ENCODE peak calls at places on chromosomes 7 and 10, in eight cellular contexts. One of them, this sample, is unnamed.

GRCh38 chr10:104353325-104354048 is at the start of gene CFAP58:
- DNase-seq in germinal center: peak
- DNase-seq in frontal cortex: peak
- DNase-seq in NCI-H1694 treated with DMSO at 0.1 percent for 48 hours: peak
- DNase-seq in Panc1: peak
- DNase-seq in KBM-7: peak
- DNase-seq in Daoy: peak
- DNase-seq in pancreas: peak
- DNase-seq in this sample: no peak

GRCh38 chr10:96419351-96419750 is 60.5 kb upstream of the OPALIN start:
- DNase-seq in NCI-H1694 treated with DMSO at 0.1 percent for 48 hours: no peak
- DNase-seq in frontal cortex: no peak
- DNase-seq in KBM-7: no peak
- DNase-seq in Panc1: no peak
- DNase-seq in pancreas: no peak
- DNase-seq in germinal center: no peak
- DNase-seq in Daoy: no peak
- DNase-seq in this sample: no peak

GRCh38 chr7:80699030-80699638 is 60.7 kb downstream of the CD36 start:
- DNase-seq in KBM-7: peak
- DNase-seq in NCI-H1694 treated with DMSO at 0.1 percent for 48 hours: peak
- DNase-seq in Panc1: peak
- DNase-seq in Daoy: peak
- DNase-seq in pancreas: no peak
- DNase-seq in frontal cortex: peak
- DNase-seq in germinal center: no peak
- DNase-seq in this sample: no peak

GRCh38 chr10:9331583-9332008 is 1277.1 kb downstream of the GATA3 start:
- DNase-seq in germinal center: peak
- DNase-seq in Panc1: peak
- DNase-seq in pancreas: no peak
- DNase-seq in KBM-7: peak
- DNase-seq in NCI-H1694 treated with DMSO at 0.1 percent for 48 hours: peak
- DNase-seq in frontal cortex: peak
- DNase-seq in Daoy: peak
- DNase-seq in this sample: no peak

GRCh38 chr7:6478186-6478585 is 30.4 kb upstream of the DAGLB start:
- DNase-seq in NCI-H1694 treated with DMSO at 0.1 percent for 48 hours: no peak
- DNase-seq in Daoy: no peak
- DNase-seq in KBM-7: no peak
- DNase-seq in Panc1: no peak
- DNase-seq in germinal center: no peak
- DNase-seq in frontal cortex: no peak
- DNase-seq in pancreas: no peak
- DNase-seq in this sample: peak

GRCh38 chr7:74462707-74463100 is 9.0 kb downstream of the GTF2IRD1 start:
- DNase-seq in NCI-H1694 treated with DMSO at 0.1 percent for 48 hours: no peak
- DNase-seq in pancreas: no peak
- DNase-seq in frontal cortex: no peak
- DNase-seq in Daoy: no peak
- DNase-seq in KBM-7: no peak
- DNase-seq in Panc1: no peak
- DNase-seq in germinal center: no peak
- DNase-seq in this sample: no peak

GRCh38 chr10:35568483-35569015 is 36.6 kb upstream of the GJD4 start:
- DNase-seq in pancreas: no peak
- DNase-seq in NCI-H1694 treated with DMSO at 0.1 percent for 48 hours: no peak
- DNase-seq in KBM-7: no peak
- DNase-seq in germinal center: no peak
- DNase-seq in frontal cortex: no peak
- DNase-seq in Panc1: no peak
- DNase-seq in Daoy: no peak
- DNase-seq in this sample: no peak

GRCh38 chr7:54690892-54691291 is 68.1 kb downstream of the SEC61G start:
- DNase-seq in pancreas: no peak
- DNase-seq in Panc1: no peak
- DNase-seq in germinal center: no peak
- DNase-seq in Daoy: no peak
- DNase-seq in frontal cortex: no peak
- DNase-seq in NCI-H1694 treated with DMSO at 0.1 percent for 48 hours: no peak
- DNase-seq in KBM-7: no peak
- DNase-seq in this sample: no peak

GRCh38 chr10:120719333-120719732 is 131.8 kb upstream of the WDR11 start:
- DNase-seq in pancreas: no peak
- DNase-seq in KBM-7: no peak
- DNase-seq in germinal center: no peak
- DNase-seq in Daoy: no peak
- DNase-seq in Panc1: no peak
- DNase-seq in NCI-H1694 treated with DMSO at 0.1 percent for 48 hours: no peak
- DNase-seq in frontal cortex: no peak
- DNase-seq in this sample: no peak

GRCh38 chr10:57165671-57166070 is 804.6 kb upstream of the ZWINT start:
- DNase-seq in NCI-H1694 treated with DMSO at 0.1 percent for 48 hours: no peak
- DNase-seq in germinal center: no peak
- DNase-seq in Panc1: no peak
- DNase-seq in pancreas: no peak
- DNase-seq in frontal cortex: no peak
- DNase-seq in KBM-7: no peak
- DNase-seq in Daoy: no peak
- DNase-seq in this sample: no peak

GRCh38 chr7:20229652-20230500 is 12.7 kb upstream of the MACC1 start:
- DNase-seq in germinal center: no peak
- DNase-seq in Daoy: peak
- DNase-seq in frontal cortex: no peak
- DNase-seq in Panc1: no peak
- DNase-seq in KBM-7: peak
- DNase-seq in NCI-H1694 treated with DMSO at 0.1 percent for 48 hours: no peak
- DNase-seq in pancreas: no peak
- DNase-seq in this sample: no peak

GRCh38 chr7:138879356-138879755 is 81.4 kb upstream of the ATP6V0A4 start:
- DNase-seq in KBM-7: no peak
- DNase-seq in NCI-H1694 treated with DMSO at 0.1 percent for 48 hours: no peak
- DNase-seq in Daoy: no peak
- DNase-seq in Panc1: no peak
- DNase-seq in frontal cortex: no peak
- DNase-seq in germinal center: no peak
- DNase-seq in pancreas: no peak
- DNase-seq in this sample: no peak

GRCh38 chr7:96084880-96085551 is 236.9 kb downstream of the SLC25A13 start:
- DNase-seq in frontal cortex: no peak
- DNase-seq in Daoy: peak
- DNase-seq in Panc1: peak
- DNase-seq in pancreas: no peak
- DNase-seq in germinal center: no peak
- DNase-seq in NCI-H1694 treated with DMSO at 0.1 percent for 48 hours: no peak
- DNase-seq in KBM-7: no peak
- DNase-seq in this sample: no peak

GRCh38 chr10:102781921-102782542 is 38.3 kb downstream of the WBP1L start:
- DNase-seq in germinal center: no peak
- DNase-seq in NCI-H1694 treated with DMSO at 0.1 percent for 48 hours: no peak
- DNase-seq in pancreas: no peak
- DNase-seq in Panc1: no peak
- DNase-seq in Daoy: peak
- DNase-seq in frontal cortex: no peak
- DNase-seq in KBM-7: no peak
- DNase-seq in this sample: no peak

GRCh38 chr7:155374276-155375252 is 76.9 kb downstream of the INSIG1 start:
- DNase-seq in NCI-H1694 treated with DMSO at 0.1 percent for 48 hours: no peak
- DNase-seq in Daoy: no peak
- DNase-seq in KBM-7: no peak
- DNase-seq in germinal center: no peak
- DNase-seq in Panc1: no peak
- DNase-seq in pancreas: no peak
- DNase-seq in frontal cortex: no peak
- DNase-seq in this sample: peak

GRCh38 chr7:29826530-29826822 is 20.2 kb downstream of the WIPF3 start:
- DNase-seq in Daoy: no peak
- DNase-seq in frontal cortex: no peak
- DNase-seq in pancreas: no peak
- DNase-seq in NCI-H1694 treated with DMSO at 0.1 percent for 48 hours: no peak
- DNase-seq in germinal center: no peak
- DNase-seq in Panc1: no peak
- DNase-seq in KBM-7: no peak
- DNase-seq in this sample: no peak

GRCh38 chr7:134781171-134781570 is 1.7 kb downstream of the CALD1 start:
- DNase-seq in pancreas: no peak
- DNase-seq in frontal cortex: no peak
- DNase-seq in germinal center: no peak
- DNase-seq in NCI-H1694 treated with DMSO at 0.1 percent for 48 hours: no peak
- DNase-seq in Daoy: no peak
- DNase-seq in Panc1: no peak
- DNase-seq in KBM-7: no peak
- DNase-seq in this sample: no peak

GRCh38 chr10:106268000-106268399 is 896.5 kb downstream of the SORCS1 start:
- DNase-seq in NCI-H1694 treated with DMSO at 0.1 percent for 48 hours: no peak
- DNase-seq in frontal cortex: no peak
- DNase-seq in Panc1: no peak
- DNase-seq in germinal center: no peak
- DNase-seq in pancreas: no peak
- DNase-seq in KBM-7: no peak
- DNase-seq in Daoy: no peak
- DNase-seq in this sample: no peak

GRCh38 chr10:97151307-97151914 is 34.3 kb downstream of the SLIT1 start:
- DNase-seq in Daoy: no peak
- DNase-seq in frontal cortex: no peak
- DNase-seq in germinal center: no peak
- DNase-seq in NCI-H1694 treated with DMSO at 0.1 percent for 48 hours: no peak
- DNase-seq in KBM-7: no peak
- DNase-seq in pancreas: no peak
- DNase-seq in Panc1: no peak
- DNase-seq in this sample: no peak

GRCh38 chr7:131950758-131951157 is 394.3 kb upstream of the PODXL start:
- DNase-seq in Panc1: no peak
- DNase-seq in germinal center: no peak
- DNase-seq in pancreas: no peak
- DNase-seq in NCI-H1694 treated with DMSO at 0.1 percent for 48 hours: no peak
- DNase-seq in Daoy: no peak
- DNase-seq in frontal cortex: no peak
- DNase-seq in KBM-7: no peak
- DNase-seq in this sample: no peak

GRCh38 chr7:53350241-53350640 is 314.8 kb downstream of the POM121L12 start:
- DNase-seq in Daoy: no peak
- DNase-seq in Panc1: no peak
- DNase-seq in germinal center: no peak
- DNase-seq in NCI-H1694 treated with DMSO at 0.1 percent for 48 hours: peak
- DNase-seq in KBM-7: peak
- DNase-seq in frontal cortex: no peak
- DNase-seq in pancreas: no peak
- DNase-seq in this sample: no peak

GRCh38 chr10:19811517-19811916 is 4.7 kb upstream of the PLXDC2 start:
- DNase-seq in KBM-7: peak
- DNase-seq in pancreas: no peak
- DNase-seq in Panc1: no peak
- DNase-seq in NCI-H1694 treated with DMSO at 0.1 percent for 48 hours: no peak
- DNase-seq in frontal cortex: no peak
- DNase-seq in Daoy: no peak
- DNase-seq in germinal center: no peak
- DNase-seq in this sample: no peak

GRCh38 chr7:150370612-150371071 is 2.0 kb downstream of the REPIN1 start:
- DNase-seq in pancreas: no peak
- DNase-seq in frontal cortex: no peak
- DNase-seq in germinal center: no peak
- DNase-seq in NCI-H1694 treated with DMSO at 0.1 percent for 48 hours: no peak
- DNase-seq in KBM-7: no peak
- DNase-seq in Panc1: no peak
- DNase-seq in Daoy: no peak
- DNase-seq in this sample: no peak

GRCh38 chr10:72099054-72099921 is 10.9 kb upstream of the SPOCK2 start:
- DNase-seq in Panc1: no peak
- DNase-seq in KBM-7: no peak
- DNase-seq in frontal cortex: no peak
- DNase-seq in Daoy: no peak
- DNase-seq in germinal center: no peak
- DNase-seq in NCI-H1694 treated with DMSO at 0.1 percent for 48 hours: no peak
- DNase-seq in pancreas: no peak
- DNase-seq in this sample: no peak

GRCh38 chr7:372546-372938 is 82.6 kb downstream of the FOXL3 start:
- DNase-seq in frontal cortex: no peak
- DNase-seq in NCI-H1694 treated with DMSO at 0.1 percent for 48 hours: no peak
- DNase-seq in Panc1: no peak
- DNase-seq in Daoy: no peak
- DNase-seq in KBM-7: no peak
- DNase-seq in germinal center: no peak
- DNase-seq in pancreas: no peak
- DNase-seq in this sample: peak

GRCh38 chr10:132448248-132448731 is 51.3 kb downstream of the PWWP2B start:
- DNase-seq in NCI-H1694 treated with DMSO at 0.1 percent for 48 hours: no peak
- DNase-seq in pancreas: peak
- DNase-seq in Daoy: peak
- DNase-seq in frontal cortex: no peak
- DNase-seq in germinal center: peak
- DNase-seq in KBM-7: peak
- DNase-seq in Panc1: peak
- DNase-seq in this sample: no peak

GRCh38 chr7:1156782-1157535 is 3.0 kb downstream of the ZFAND2A start:
- DNase-seq in Panc1: peak
- DNase-seq in germinal center: no peak
- DNase-seq in NCI-H1694 treated with DMSO at 0.1 percent for 48 hours: no peak
- DNase-seq in KBM-7: no peak
- DNase-seq in pancreas: peak
- DNase-seq in Daoy: peak
- DNase-seq in frontal cortex: no peak
- DNase-seq in this sample: no peak

This sample was measured in chondrocyte.